ENCODE peak calls at places on chromosomes 5 and 9, in six cellular contexts. K is neuronal stem cell, H is IMR-90, B is H1, V is mesenchymal stem cell, F is trophoblast cell. O is an unnamed sample.
A peak's percentile ranks its signal among the peaks of the same experiment; 100 is the strongest.

GRCh38 chr5:95664204-95664786 is 17.7 kb downstream of the RFESD start:
- DNase-seq in B (no peak), V (peak; percentile 56), K (peak; percentile 11), F (peak; percentile 22), H (peak; percentile 49), O (no peak)

GRCh38 chr9:93594041-93594756 is 17.8 kb downstream of the PHF2 start:
- DNase-seq in V (no peak), B (peak; percentile 46), H (no peak), K (no peak), F (no peak), O (no peak)

GRCh38 chr5:71932649-71933338 is 174.5 kb upstream of the MAP1B start:
- DNase-seq in V (peak; percentile 46), K (peak; percentile 31), B (peak; percentile 58), H (peak; percentile 67), F (no peak), O (peak; percentile 79)

GRCh38 chr9:75601280-75601679 is 289.2 kb upstream of the PCSK5 start:
- DNase-seq in K (no peak), B (no peak), H (no peak), V (no peak), F (no peak), O (no peak)

GRCh38 chr9:37913480-37914153 is 9.7 kb upstream of the SLC25A51 start:
- DNase-seq in B (peak; percentile 99), H (peak; percentile 72), K (peak; percentile 90), V (peak; percentile 85), F (peak; percentile 69), O (peak; percentile 92)

GRCh38 chr5:105230516-105230915 is 1667.9 kb upstream of the NUDT12 start:
- DNase-seq in B (no peak), V (no peak), K (no peak), F (no peak), H (no peak), O (no peak)

GRCh38 chr5:57037355-57037754 is 85.4 kb upstream of the MIER3 start:
- DNase-seq in B (peak; percentile 58), F (no peak), K (no peak), V (no peak), H (no peak), O (peak; percentile 69)

GRCh38 chr5:79831910-79832309 is 142.3 kb downstream of the CMYA5 start:
- DNase-seq in K (no peak), H (no peak), V (no peak), F (no peak), B (no peak), O (no peak)

GRCh38 chr9:1535599-1535998 is 479.5 kb upstream of the SMARCA2 start:
- DNase-seq in K (no peak), H (no peak), V (no peak), B (no peak), F (no peak), O (no peak)

GRCh38 chr5:32539981-32540380 is 45.4 kb upstream of the SUB1 start:
- DNase-seq in K (no peak), H (no peak), V (no peak), F (no peak), B (no peak), O (no peak)

GRCh38 chr9:94014066-94014654 is 59.0 kb upstream of the BARX1 start:
- DNase-seq in F (no peak), K (peak; percentile 18), V (peak; percentile 43), H (peak; percentile 49), B (no peak), O (no peak)

GRCh38 chr5:91283899-91284298 is 99.2 kb downstream of the ARRDC3 start:
- DNase-seq in K (no peak), F (no peak), H (peak; percentile 81), B (no peak), V (peak; percentile 31), O (no peak)

GRCh38 chr5:30926181-30926580 is 267.3 kb upstream of the CDH6 start:
- DNase-seq in V (no peak), F (no peak), H (no peak), B (no peak), K (no peak), O (no peak)

GRCh38 chr5:14144586-14145355 is 1.6 kb downstream of the TRIO start:
- DNase-seq in B (peak; percentile 74), F (no peak), V (peak; percentile 66), K (peak; percentile 49), H (peak; percentile 52), O (peak; percentile 51)

GRCh38 chr9:104923289-104923688 is 4.7 kb downstream of the ABCA1 start:
- DNase-seq in B (peak; percentile 2), V (no peak), F (peak; percentile 74), K (no peak), H (peak; percentile 92), O (no peak)

GRCh38 chr5:154464435-154464834 is 13.6 kb downstream of the HAND1 start:
- DNase-seq in F (no peak), H (no peak), B (no peak), K (no peak), V (no peak), O (no peak)

GRCh38 chr5:59496524-59497134 is 396.9 kb downstream of the PDE4D start:
- DNase-seq in V (no peak), K (no peak), B (peak; percentile 64), F (peak; percentile 32), H (peak; percentile 5), O (peak; percentile 75)

DNA sequence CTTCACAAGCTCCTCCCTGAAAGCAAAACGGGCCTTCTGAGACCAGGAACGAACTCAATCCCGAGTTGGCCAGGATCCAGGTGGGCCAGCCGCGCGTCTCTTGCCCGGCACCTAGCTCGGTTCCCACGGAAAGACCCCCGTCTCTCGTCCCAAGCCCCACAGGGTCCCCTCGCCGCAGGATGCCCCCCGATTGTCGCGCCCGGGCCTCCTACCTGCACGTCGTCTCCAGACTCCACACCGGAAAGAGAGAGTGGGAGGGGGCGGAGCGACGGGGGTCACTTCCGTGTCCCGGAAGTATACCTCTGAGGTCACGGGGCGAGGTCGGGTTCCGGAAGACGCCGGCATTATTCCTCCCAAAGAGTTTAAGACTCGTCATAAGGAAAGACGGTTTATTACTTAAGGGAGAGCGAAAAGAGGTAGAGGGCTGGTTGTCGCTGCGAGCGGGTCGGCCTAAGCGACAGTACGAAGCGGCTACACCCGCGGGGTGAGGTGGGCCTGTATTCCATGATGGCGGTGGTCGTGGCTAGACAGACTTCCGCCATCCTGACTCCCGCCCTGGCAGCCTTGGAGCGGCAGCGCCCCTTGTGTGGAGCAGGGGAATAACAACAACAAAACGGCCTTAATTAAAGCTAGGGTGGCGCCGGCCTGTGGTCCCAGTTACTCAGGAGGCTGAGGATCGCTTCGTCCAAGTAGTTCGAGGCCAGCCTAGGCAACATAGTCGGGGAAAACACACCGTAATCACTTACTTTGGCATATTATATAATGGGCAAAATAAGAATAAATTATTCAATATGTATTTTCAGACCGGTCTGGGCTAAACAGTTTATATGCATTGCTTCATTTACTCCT is at the start of gene RPS14:
- DNase-seq in B (peak; percentile 96), V (peak; percentile 96), K (peak; percentile 85), H (peak; percentile 92), F (peak; percentile 86), O (peak; percentile 94)
- H2AK5ac ChIP-seq in B (peak within 1 kb of the TSS; percentile 99), V (peak within 1 kb of the TSS; percentile 84), K (peak within 1 kb of the TSS; percentile 90), H (peak within 1 kb of the TSS; percentile 98), F (peak within 1 kb of the TSS; percentile 17), O (no peak within 1 kb of the TSS)

GRCh38 chr9:133664173-133664572 is 28.0 kb downstream of the DBH start:
- DNase-seq in H (no peak), K (no peak), V (no peak), B (no peak), F (no peak), O (no peak)

GRCh38 chr9:133665535-133665934 is 29.4 kb downstream of the DBH start:
- DNase-seq in F (no peak), B (no peak), V (no peak), K (no peak), H (no peak), O (no peak)

GRCh38 chr9:133666387-133666786 is 30.2 kb downstream of the DBH start:
- DNase-seq in B (no peak), K (no peak), H (no peak), F (no peak), V (no peak), O (no peak)

GRCh38 chr9:133665096-133665495 is 28.9 kb downstream of the DBH start:
- DNase-seq in K (no peak), V (no peak), H (no peak), F (no peak), B (no peak), O (no peak)

DNA sequence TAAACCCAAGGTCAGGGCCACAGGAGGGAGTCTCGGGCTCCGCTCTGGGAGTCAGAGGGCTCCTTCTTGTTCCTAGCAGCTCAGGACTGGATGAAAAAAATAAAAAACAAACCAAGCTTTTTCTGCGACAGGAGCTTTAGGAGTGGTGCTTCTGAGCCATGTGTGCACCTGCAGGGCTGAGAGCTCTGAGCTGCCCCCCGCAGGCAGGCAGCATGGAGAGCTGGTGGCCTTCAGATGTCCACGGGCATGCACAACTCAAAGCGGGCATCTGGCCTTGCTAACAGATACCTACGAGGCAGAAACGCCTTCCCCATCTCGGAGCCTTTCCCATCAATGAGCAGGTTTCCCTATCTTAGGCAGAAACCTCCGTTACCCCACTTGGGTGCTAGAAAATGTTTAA is 28.5 kb downstream of the DBH start:
- DNase-seq in V (no peak), H (no peak), K (no peak), B (no peak), F (no peak), O (no peak)
- H4K91ac ChIP-seq in V (no peak overlapping the region), H (no peak overlapping the region), K (no peak overlapping the region), B (no peak overlapping the region), F (no peak overlapping the region), O (no peak overlapping the region)

GRCh38 chr9:100211471-100211870 is 112.4 kb downstream of the INVS start:
- DNase-seq in K (no peak), B (no peak), V (no peak), F (no peak), H (no peak), O (no peak)

GRCh38 chr9:100208673-100209072 is 109.6 kb downstream of the INVS start:
- DNase-seq in B (no peak), H (no peak), V (no peak), K (no peak), F (no peak), O (no peak)

GRCh38 chr9:100217536-100217935 is 118.5 kb downstream of the INVS start:
- DNase-seq in K (no peak), F (no peak), V (no peak), H (no peak), B (no peak), O (no peak)

GRCh38 chr9:100216178-100216787 is 117.2 kb downstream of the INVS start:
- DNase-seq in H (peak; percentile 45), B (peak; percentile 87), V (peak; percentile 38), F (peak; percentile 23), K (peak; percentile 42), O (peak; percentile 78)

GRCh38 chr9:100213730-100214477 is 114.9 kb downstream of the INVS start:
- DNase-seq in H (peak; percentile 88), F (peak; percentile 51), V (peak; percentile 38), B (no peak), K (no peak), O (no peak)
- H2AK5ac ChIP-seq in H (peak overlapping the region; percentile 35), F (no peak overlapping the region), V (peak overlapping the region; percentile 45), B (no peak overlapping the region), K (no peak overlapping the region), O (no peak overlapping the region)

DNA sequence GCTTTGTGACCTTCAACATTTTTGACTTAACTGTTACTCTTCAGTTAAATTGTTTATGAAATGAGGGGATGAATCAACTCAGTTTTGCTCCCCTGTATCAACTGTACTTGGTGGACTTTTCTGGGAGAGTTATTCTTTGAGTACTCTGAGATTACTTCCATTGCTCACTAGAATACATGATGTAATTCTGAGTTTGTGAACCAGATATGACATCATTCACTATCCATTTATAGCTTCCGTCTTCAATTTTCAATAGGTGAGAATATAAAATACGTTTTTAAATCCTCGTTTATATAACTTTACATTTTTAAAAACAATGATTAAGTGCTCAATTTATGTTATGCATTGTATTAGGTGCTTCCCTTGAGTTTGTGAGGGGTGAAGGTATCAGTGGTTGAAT is 71.0 kb downstream of the XRCC4 start:
- DNase-seq in H (no peak), B (no peak), V (no peak), F (no peak), K (no peak), O (no peak)
- H4K91ac ChIP-seq in H (no peak overlapping the region), B (no peak overlapping the region), V (no peak overlapping the region), F (no peak overlapping the region), K (no peak overlapping the region), O (no peak overlapping the region)

GRCh38 chr5:136666970-136667620 is 301.8 kb upstream of the TRPC7 start:
- DNase-seq in H (no peak), K (no peak), F (no peak), V (no peak), B (no peak), O (peak; percentile 39)
- H2AK5ac ChIP-seq in H (no peak overlapping the region), K (no peak overlapping the region), F (no peak overlapping the region), V (no peak overlapping the region), B (peak overlapping the region; percentile 45), O (no peak overlapping the region)